ENCODE peak calls at places on chromosomes 7 and 10, in four cellular contexts. N, T, L and Q are unnamed samples.

GRCh38 chr7:69105092-69105491 is 493.2 kb upstream of the AUTS2 start:
- DNase-seq in N (no peak), T (no peak), L (no peak), Q (no peak)

GRCh38 chr7:39891879-39892278 is 58.2 kb upstream of the CDK13 start:
- DNase-seq in N (no peak), T (no peak), L (no peak), Q (no peak)

GRCh38 chr10:108598320-108598695 is 1325.0 kb downstream of the XPNPEP1 start:
- DNase-seq in N (no peak), T (no peak), L (no peak), Q (no peak)

GRCh38 chr10:96665306-96665705 is 55.0 kb downstream of the PIK3AP1 start:
- DNase-seq in N (no peak), T (peak), L (peak), Q (no peak)

GRCh38 chr7:80665526-80665925 is 27.1 kb downstream of the CD36 start:
- DNase-seq in N (no peak), T (no peak), L (no peak), Q (no peak)

GRCh38 chr7:127776776-127777390 is 124.9 kb downstream of the SND1 start:
- DNase-seq in N (no peak), T (peak), L (peak), Q (peak)

GRCh38 chr10:2985729-2986232 is 81.6 kb upstream of the PFKP start:
- DNase-seq in N (peak), T (no peak), L (peak), Q (no peak)

GRCh38 chr10:97774811-97775294 is 3.1 kb upstream of the SFRP5 start:
- DNase-seq in N (no peak), T (no peak), L (no peak), Q (no peak)

GRCh38 chr7:17302575-17303142 is 4.2 kb downstream of the AHR start:
- DNase-seq in N (no peak), T (peak), L (no peak), Q (no peak)

GRCh38 chr7:70416611-70417010 is 715.3 kb upstream of the GALNT17 start:
- DNase-seq in N (no peak), T (no peak), L (no peak), Q (no peak)

GRCh38 chr10:130686680-130687300 is 550.6 kb downstream of the GLRX3 start:
- DNase-seq in N (no peak), T (no peak), L (no peak), Q (no peak)

GRCh38 chr10:125085281-125085680 is 75.1 kb downstream of the CTBP2 start:
- DNase-seq in N (no peak), T (no peak), L (no peak), Q (no peak)

GRCh38 chr10:114026189-114027040 is 17.3 kb upstream of the ADRB1 start:
- DNase-seq in N (no peak), T (peak), L (peak), Q (no peak)

GRCh38 chr10:1116696-1117254 is 60.6 kb downstream of the WDR37 start:
- DNase-seq in N (no peak), T (no peak), L (no peak), Q (no peak)

GRCh38 chr10:133260895-133261725 is 15.6 kb downstream of the ADAM8 start:
- DNase-seq in N (peak), T (no peak), L (no peak), Q (no peak)

GRCh38 chr7:7237201-7237977 is 55.0 kb downstream of the C1GALT1 start:
- DNase-seq in N (no peak), T (no peak), L (no peak), Q (no peak)

GRCh38 chr7:124692420-124692819 is 73.2 kb downstream of the GPR37 start:
- DNase-seq in N (no peak), T (peak), L (no peak), Q (peak)

GRCh38 chr7:134483296-134483695 is 24.4 kb upstream of the AKR1B1 start:
- DNase-seq in N (no peak), T (no peak), L (no peak), Q (no peak)

GRCh38 chr10:6047847-6048246 is 14.3 kb downstream of the IL2RA start:
- DNase-seq in N (no peak), T (no peak), L (no peak), Q (no peak)

GRCh38 chr10:4459531-4459930 is 366.5 kb upstream of the AKR1E2 start:
- DNase-seq in N (no peak), T (no peak), L (peak), Q (no peak)

GRCh38 chr10:123889821-123890220 is 1.8 kb downstream of the CPXM2 start:
- DNase-seq in N (no peak), T (no peak), L (no peak), Q (no peak)

GRCh38 chr7:134446923-134447322 is 12.0 kb downstream of the AKR1B1 start:
- DNase-seq in N (no peak), T (no peak), L (no peak), Q (no peak)

GRCh38 chr10:126480648-126481047 is 92.4 kb upstream of the ADAM12 start:
- DNase-seq in N (no peak), T (no peak), L (no peak), Q (no peak)

GRCh38 chr10:49734676-49735075 is 27.4 kb downstream of the OGDHL start:
- DNase-seq in N (peak), T (no peak), L (no peak), Q (no peak)

GRCh38 chr10:14586901-14587300 is 187.8 kb downstream of the FAM107B start:
- DNase-seq in N (no peak), T (no peak), L (no peak), Q (no peak)

GRCh38 chr10:102115775-102116174 is 4.4 kb downstream of the LDB1 start:
- DNase-seq in N (no peak), T (no peak), L (no peak), Q (no peak)

GRCh38 chr7:73351447-73352167 is 23.6 kb downstream of the FKBP6 start:
- DNase-seq in N (no peak), T (no peak), L (no peak), Q (no peak)

GRCh38 chr7:100878013-100878412 is 3.1 kb downstream of the SRRT start:
- DNase-seq in N (no peak), T (no peak), L (no peak), Q (no peak)

GRCh38 chr7:40498933-40499332 is 364.1 kb downstream of the SUGCT start:
- DNase-seq in N (no peak), T (no peak), L (no peak), Q (no peak)

GRCh38 chr10:70283445-70284399 is at the start of gene NPFFR1:
- DNase-seq in N (no peak), T (no peak), L (no peak), Q (no peak)

GRCh38 chr7:141648276-141649114 is 53.5 kb downstream of the DENND11 start:
- DNase-seq in N (no peak), T (no peak), L (no peak), Q (no peak)

GRCh38 chr7:988426-988911 is 5.5 kb downstream of the CYP2W1 start:
- DNase-seq in N (peak), T (no peak), L (no peak), Q (no peak)

GRCh38 chr10:19788075-19788686 is 28.1 kb upstream of the PLXDC2 start:
- DNase-seq in N (no peak), T (peak), L (peak), Q (peak)

GRCh38 chr10:62381385-62382102 is 7.4 kb downstream of the ZNF365 start:
- DNase-seq in N (no peak), T (no peak), L (no peak), Q (no peak)

GRCh38 chr10:132136689-132137088 is 50.1 kb upstream of the DPYSL4 start:
- DNase-seq in N (peak), T (no peak), L (no peak), Q (no peak)

GRCh38 chr10:98272245-98272644 is 4.3 kb upstream of the LOXL4 start:
- DNase-seq in N (no peak), T (no peak), L (no peak), Q (no peak)

GRCh38 chr7:100467638-100468373 is 3.7 kb upstream of the SPACDR start:
- DNase-seq in N (no peak), T (no peak), L (no peak), Q (no peak)

GRCh38 chr10:28633750-28634149 is 43.6 kb upstream of the BAMBI start:
- DNase-seq in N (no peak), T (no peak), L (no peak), Q (no peak)

DNA sequence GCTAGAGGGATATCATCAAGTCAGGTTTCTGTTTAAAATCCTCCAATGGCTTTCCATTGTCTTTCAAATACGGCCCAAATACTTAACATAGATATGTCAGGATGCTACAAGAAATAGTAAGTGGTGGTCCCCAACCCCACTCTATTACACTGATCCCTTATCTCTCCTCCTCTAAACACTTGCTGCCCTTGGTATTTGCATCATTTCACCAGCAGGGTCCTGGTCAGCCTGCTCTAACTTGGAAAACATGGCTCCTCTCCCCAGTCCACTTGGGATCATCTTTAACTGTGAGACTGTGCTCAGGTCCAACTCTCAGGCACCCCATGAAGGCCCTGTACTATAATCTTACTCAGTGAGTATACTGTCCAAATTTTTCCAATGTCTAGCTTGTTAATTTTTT is 53.8 kb upstream of the GSAP start:
- DNase-seq in N (no peak), T (no peak), L (no peak), Q (no peak)
- TF ChIP-seq CTCF in N (no peak), T (no peak), L (no peak), Q (no peak)

GRCh38 chr10:23694446-23694920 is 255.6 kb downstream of the OTUD1 start:
- DNase-seq in N (no peak), T (no peak), L (no peak), Q (no peak)
- H3K4me3 ChIP-seq in N (no peak), T (no peak), L (no peak), Q (no peak)

GRCh38 chr7:49643750-49644149 is 129.7 kb upstream of the VWC2 start:
- DNase-seq in N (no peak), T (no peak), L (no peak), Q (no peak)
- TF ChIP-seq CTCF in N (no peak), T (no peak), L (no peak), Q (no peak)

GRCh38 chr7:5230272-5231067 is 40.4 kb downstream of the WIPI2 start:
- DNase-seq in N (no peak), T (no peak), L (no peak), Q (no peak)
- H3K4me3 ChIP-seq in N (no peak), T (no peak), L (no peak), Q (no peak)

GRCh38 chr10:100565206-100565985 is 29.7 kb downstream of the HIF1AN start:
- DNase-seq in N (no peak), T (no peak), L (no peak), Q (no peak)

GRCh38 chr10:100562008-100562672 is 26.4 kb downstream of the HIF1AN start:
- DNase-seq in N (peak), T (peak), L (peak), Q (peak)

GRCh38 chr10:100560248-100560647 is 24.5 kb downstream of the HIF1AN start:
- DNase-seq in N (no peak), T (no peak), L (no peak), Q (no peak)

GRCh38 chr10:100561005-100561404 is 25.3 kb downstream of the HIF1AN start:
- DNase-seq in N (no peak), T (no peak), L (no peak), Q (no peak)

GRCh38 chr10:100562806-100563293 is 27.1 kb downstream of the HIF1AN start:
- DNase-seq in N (no peak), T (peak), L (peak), Q (no peak)
- TF ChIP-seq CTCF in N (no peak), T (peak), L (peak), Q (peak)